ENCODE peak calls at places on chromosomes 2 and 18, in seven cellular contexts. One of them, this sample, is unnamed. For H3K27me3 and H3K4me1, the result is how much of the 10 kb centered on the place peaks cover.

GRCh38 chr2:201122276-201122675 is 6.3 kb downstream of the CFLAR start:
- DNase-seq in right lobe of liver: no peak
- DNase-seq in Peyer's patch: no peak
- DNase-seq in IMR-90: no peak
- DNase-seq in sigmoid colon: no peak
- DNase-seq in HCT116: no peak
- DNase-seq in ovary: no peak
- DNase-seq in this sample: no peak

GRCh38 chr18:46392576-46392975 is 264.4 kb downstream of the LOXHD1 start:
- DNase-seq in right lobe of liver: no peak
- DNase-seq in HCT116: no peak
- DNase-seq in ovary: no peak
- DNase-seq in IMR-90: no peak
- DNase-seq in sigmoid colon: no peak
- DNase-seq in Peyer's patch: no peak
- DNase-seq in this sample: no peak

GRCh38 chr18:34153711-34154110 is 71.0 kb downstream of the NOL4 start:
- DNase-seq in Peyer's patch: no peak
- DNase-seq in right lobe of liver: no peak
- DNase-seq in HCT116: no peak
- DNase-seq in ovary: no peak
- DNase-seq in sigmoid colon: no peak
- DNase-seq in IMR-90: peak
- DNase-seq in this sample: peak

GRCh38 chr18:34729264-34729663 is 19.2 kb downstream of the DTNA start:
- DNase-seq in HCT116: peak
- DNase-seq in ovary: no peak
- DNase-seq in Peyer's patch: no peak
- DNase-seq in right lobe of liver: no peak
- DNase-seq in sigmoid colon: no peak
- DNase-seq in IMR-90: no peak
- DNase-seq in this sample: no peak

GRCh38 chr2:62038980-62039771 is 133.7 kb downstream of the COMMD1 start:
- DNase-seq in IMR-90: peak
- DNase-seq in sigmoid colon: no peak
- DNase-seq in ovary: no peak
- DNase-seq in Peyer's patch: no peak
- DNase-seq in right lobe of liver: no peak
- DNase-seq in HCT116: no peak
- DNase-seq in this sample: no peak

GRCh38 chr18:53757346-53757745 is 467.1 kb downstream of the MBD2 start:
- DNase-seq in Peyer's patch: no peak
- DNase-seq in sigmoid colon: no peak
- DNase-seq in IMR-90: no peak
- DNase-seq in ovary: no peak
- DNase-seq in HCT116: no peak
- DNase-seq in right lobe of liver: no peak
- DNase-seq in this sample: no peak

GRCh38 chr2:68357608-68358337 is 7.3 kb upstream of the PLEK start:
- DNase-seq in IMR-90: peak
- DNase-seq in sigmoid colon: peak
- DNase-seq in Peyer's patch: no peak
- DNase-seq in ovary: no peak
- DNase-seq in HCT116: peak
- DNase-seq in right lobe of liver: peak
- DNase-seq in this sample: peak

GRCh38 chr2:47283687-47284086 is 119.3 kb upstream of the MSH2 start:
- DNase-seq in HCT116: no peak
- DNase-seq in Peyer's patch: no peak
- DNase-seq in right lobe of liver: no peak
- DNase-seq in sigmoid colon: no peak
- DNase-seq in ovary: no peak
- DNase-seq in IMR-90: no peak
- DNase-seq in this sample: no peak

GRCh38 chr2:186126181-186126580 is 359.9 kb upstream of the ZC3H15 start:
- DNase-seq in right lobe of liver: no peak
- DNase-seq in HCT116: no peak
- DNase-seq in sigmoid colon: no peak
- DNase-seq in IMR-90: no peak
- DNase-seq in ovary: no peak
- DNase-seq in Peyer's patch: no peak
- DNase-seq in this sample: no peak

GRCh38 chr2:190050001-190050400 is 12.5 kb downstream of the MSTN start:
- DNase-seq in ovary: no peak
- DNase-seq in Peyer's patch: no peak
- DNase-seq in HCT116: no peak
- DNase-seq in right lobe of liver: no peak
- DNase-seq in sigmoid colon: no peak
- DNase-seq in IMR-90: peak
- DNase-seq in this sample: no peak

GRCh38 chr2:11540996-11541692 is 7.3 kb downstream of the GREB1 start:
- DNase-seq in HCT116: no peak
- DNase-seq in IMR-90: no peak
- DNase-seq in right lobe of liver: no peak
- DNase-seq in ovary: no peak
- DNase-seq in sigmoid colon: no peak
- DNase-seq in Peyer's patch: no peak
- DNase-seq in this sample: no peak

GRCh38 chr2:56589820-56590219 is 406.0 kb downstream of the CCDC85A start:
- DNase-seq in IMR-90: no peak
- DNase-seq in ovary: no peak
- DNase-seq in right lobe of liver: no peak
- DNase-seq in Peyer's patch: no peak
- DNase-seq in sigmoid colon: no peak
- DNase-seq in HCT116: no peak
- DNase-seq in this sample: no peak

GRCh38 chr2:237511421-237511820 is 24.4 kb downstream of the MLPH start:
- DNase-seq in HCT116: no peak
- DNase-seq in sigmoid colon: no peak
- DNase-seq in IMR-90: peak
- DNase-seq in Peyer's patch: no peak
- DNase-seq in ovary: no peak
- DNase-seq in right lobe of liver: no peak
- DNase-seq in this sample: no peak

DNA sequence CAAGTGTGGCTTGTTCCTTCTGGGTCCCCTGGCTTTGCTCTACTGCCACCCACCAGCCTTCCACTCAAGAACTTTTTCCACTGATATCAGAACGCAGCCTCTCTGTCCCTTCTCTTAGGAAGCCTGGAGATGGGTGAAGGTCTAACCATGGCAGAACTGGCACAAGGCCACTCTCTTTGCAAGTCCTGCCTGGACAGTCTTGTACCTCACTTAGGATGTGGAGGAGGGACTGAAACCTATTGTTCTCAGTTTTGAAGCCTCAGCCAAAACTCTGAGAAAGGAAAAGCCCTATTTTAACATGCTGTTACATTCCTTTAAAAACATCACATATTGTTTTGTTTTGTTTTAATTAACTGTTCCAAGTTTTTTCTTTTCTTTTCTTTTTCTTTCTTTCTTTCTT is 58.9 kb upstream of the NCOA1 start:
- DNase-seq in Peyer's patch: no peak
- DNase-seq in IMR-90: no peak
- DNase-seq in HCT116: no peak
- DNase-seq in ovary: no peak
- DNase-seq in right lobe of liver: no peak
- DNase-seq in sigmoid colon: no peak
- DNase-seq in this sample: no peak
- H3K27me3 ChIP-seq in Peyer's patch: under half
- H3K27me3 ChIP-seq in IMR-90: under half
- H3K27me3 ChIP-seq in HCT116: under half
- H3K27me3 ChIP-seq in ovary: under half
- H3K27me3 ChIP-seq in right lobe of liver: under half
- H3K27me3 ChIP-seq in sigmoid colon: under half
- H3K27me3 ChIP-seq in this sample: under half

GRCh38 chr2:231223001-231223375 is 24.6 kb downstream of the ARMC9 start:
- DNase-seq in ovary: no peak
- DNase-seq in sigmoid colon: no peak
- DNase-seq in Peyer's patch: no peak
- DNase-seq in right lobe of liver: no peak
- DNase-seq in HCT116: no peak
- DNase-seq in IMR-90: no peak
- DNase-seq in this sample: no peak

GRCh38 chr2:231221761-231222160 is 23.3 kb downstream of the ARMC9 start:
- DNase-seq in HCT116: no peak
- DNase-seq in sigmoid colon: peak
- DNase-seq in IMR-90: no peak
- DNase-seq in right lobe of liver: no peak
- DNase-seq in Peyer's patch: no peak
- DNase-seq in ovary: no peak
- DNase-seq in this sample: no peak

GRCh38 chr2:231222318-231223000 is 24.0 kb downstream of the ARMC9 start:
- DNase-seq in Peyer's patch: no peak
- DNase-seq in HCT116: no peak
- DNase-seq in right lobe of liver: no peak
- DNase-seq in ovary: no peak
- DNase-seq in IMR-90: peak
- DNase-seq in sigmoid colon: peak
- DNase-seq in this sample: no peak

GRCh38 chr2:231227309-231228162 is 29.1 kb downstream of the ARMC9 start:
- DNase-seq in Peyer's patch: no peak
- DNase-seq in IMR-90: peak
- DNase-seq in right lobe of liver: no peak
- DNase-seq in HCT116: peak
- DNase-seq in ovary: peak
- DNase-seq in sigmoid colon: peak
- DNase-seq in this sample: peak

DNA sequence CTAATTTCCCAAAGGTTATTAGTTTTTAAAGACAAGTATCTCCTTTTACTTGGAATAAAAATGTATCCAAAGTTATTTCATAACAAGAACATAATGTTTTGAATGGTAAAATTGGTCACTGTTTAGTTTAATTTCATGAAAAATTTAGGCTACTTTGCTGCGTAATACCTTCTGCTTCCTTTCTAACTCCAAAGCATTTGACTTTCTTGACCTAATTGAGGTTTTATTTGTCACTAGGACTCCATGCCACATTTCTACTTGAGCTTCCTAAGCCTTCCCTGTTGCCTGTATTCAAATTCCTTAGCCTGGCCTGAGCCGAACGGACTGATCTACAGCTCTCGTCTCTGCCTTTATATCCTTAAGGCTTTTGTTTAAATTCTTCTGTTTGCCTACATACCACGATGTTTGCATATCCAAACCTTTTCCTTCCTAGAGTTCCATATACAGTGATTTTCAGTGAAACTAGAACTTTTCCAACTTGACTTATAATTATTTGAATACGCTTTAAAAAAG is 25.1 kb downstream of the ARMC9 start:
- DNase-seq in right lobe of liver: no peak
- DNase-seq in ovary: no peak
- DNase-seq in sigmoid colon: peak
- DNase-seq in IMR-90: peak
- DNase-seq in HCT116: no peak
- DNase-seq in Peyer's patch: no peak
- DNase-seq in this sample: no peak
- H3K4me1 ChIP-seq in right lobe of liver: under half
- H3K4me1 ChIP-seq in ovary: under half
- H3K4me1 ChIP-seq in sigmoid colon: under half
- H3K4me1 ChIP-seq in IMR-90: under half
- H3K4me1 ChIP-seq in HCT116: under half
- H3K4me1 ChIP-seq in Peyer's patch: under half
- H3K4me1 ChIP-seq in this sample: under half

GRCh38 chr2:196260546-196260945 is 89.2 kb upstream of the STK17B start:
- DNase-seq in ovary: no peak
- DNase-seq in IMR-90: no peak
- DNase-seq in HCT116: no peak
- DNase-seq in Peyer's patch: no peak
- DNase-seq in right lobe of liver: no peak
- DNase-seq in sigmoid colon: no peak
- DNase-seq in this sample: no peak

GRCh38 chr2:196257086-196257485 is 85.7 kb upstream of the STK17B start:
- DNase-seq in sigmoid colon: no peak
- DNase-seq in HCT116: no peak
- DNase-seq in right lobe of liver: no peak
- DNase-seq in IMR-90: no peak
- DNase-seq in Peyer's patch: no peak
- DNase-seq in ovary: no peak
- DNase-seq in this sample: no peak

GRCh38 chr2:196262606-196263005 is 91.2 kb upstream of the STK17B start:
- DNase-seq in right lobe of liver: no peak
- DNase-seq in ovary: no peak
- DNase-seq in HCT116: no peak
- DNase-seq in Peyer's patch: no peak
- DNase-seq in IMR-90: no peak
- DNase-seq in sigmoid colon: no peak
- DNase-seq in this sample: no peak

GRCh38 chr2:196258407-196258806 is 87.0 kb upstream of the STK17B start:
- DNase-seq in right lobe of liver: no peak
- DNase-seq in ovary: no peak
- DNase-seq in sigmoid colon: no peak
- DNase-seq in Peyer's patch: no peak
- DNase-seq in IMR-90: no peak
- DNase-seq in HCT116: no peak
- DNase-seq in this sample: no peak

DNA sequence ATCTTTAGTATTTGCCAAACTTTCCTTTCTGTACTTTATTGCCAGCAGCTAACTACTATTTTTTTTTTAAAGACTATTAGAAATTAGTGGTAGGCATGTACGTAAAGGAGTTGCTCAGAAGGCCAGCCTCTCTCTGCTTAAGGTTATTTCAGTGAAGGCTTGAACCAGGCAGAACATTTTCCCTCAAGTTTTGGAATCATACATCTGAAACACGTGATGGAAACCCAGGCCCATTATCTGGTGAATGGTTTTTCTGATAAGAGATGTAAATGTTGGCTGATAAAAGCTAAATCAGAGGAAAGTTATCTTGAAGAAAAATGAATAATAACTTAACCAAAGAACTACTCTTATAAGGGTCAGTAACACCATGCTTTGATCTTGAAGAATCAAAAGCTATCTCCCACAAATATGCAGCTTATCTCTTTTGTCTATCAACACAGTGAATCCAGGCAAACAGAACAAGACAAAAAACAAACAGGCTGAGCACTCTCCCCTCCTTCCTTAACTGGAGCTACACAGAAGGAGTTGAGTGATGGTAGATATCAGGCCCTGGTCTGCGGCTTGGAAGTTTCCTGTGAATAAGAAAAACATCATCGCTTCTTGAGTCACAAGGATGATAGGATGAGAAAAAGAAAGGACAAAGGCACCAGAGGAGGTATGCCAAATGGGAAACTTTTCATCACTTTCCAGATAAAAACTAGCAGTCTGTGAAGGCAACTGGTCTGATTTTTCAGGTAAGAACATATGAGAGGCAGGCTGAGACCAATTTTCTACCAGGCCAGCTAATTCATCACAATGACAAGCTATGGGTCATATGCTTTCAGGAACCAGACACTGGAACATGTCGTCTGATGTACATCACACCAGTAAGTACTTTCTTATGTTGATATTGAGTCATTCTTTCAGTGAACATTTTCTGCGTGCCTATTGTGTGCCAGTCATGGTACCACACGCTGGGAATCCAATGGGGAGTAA is 88.4 kb upstream of the STK17B start:
- DNase-seq in right lobe of liver: no peak
- DNase-seq in IMR-90: peak
- DNase-seq in Peyer's patch: no peak
- DNase-seq in ovary: no peak
- DNase-seq in HCT116: no peak
- DNase-seq in sigmoid colon: no peak
- DNase-seq in this sample: no peak
- TF ChIP-seq POLR2A in right lobe of liver: no peak
- TF ChIP-seq POLR2A in IMR-90: no peak
- TF ChIP-seq POLR2A in Peyer's patch: peak
- TF ChIP-seq POLR2A in ovary: no peak
- TF ChIP-seq POLR2A in HCT116: no peak
- TF ChIP-seq POLR2A in sigmoid colon: no peak
- TF ChIP-seq POLR2A in this sample: no peak

GRCh38 chr2:109563980-109564550 is 49.7 kb downstream of the SEPTIN10 start:
- DNase-seq in right lobe of liver: no peak
- DNase-seq in Peyer's patch: no peak
- DNase-seq in sigmoid colon: no peak
- DNase-seq in ovary: no peak
- DNase-seq in IMR-90: no peak
- DNase-seq in HCT116: no peak
- DNase-seq in this sample: no peak
- H3K27me3 ChIP-seq in right lobe of liver: under half
- H3K27me3 ChIP-seq in Peyer's patch: under half
- H3K27me3 ChIP-seq in sigmoid colon: under half
- H3K27me3 ChIP-seq in ovary: under half
- H3K27me3 ChIP-seq in IMR-90: under half
- H3K27me3 ChIP-seq in HCT116: under half
- H3K27me3 ChIP-seq in this sample: under half